ENCODE peak calls at places on chromosomes 3 and 15, in eight cellular contexts. S, I, G, N, E, T, W and P are unnamed samples.

GRCh38 chr15:55183679-55184078 is 13.1 kb downstream of the RSL24D1 start:
- DNase-seq in S (peak; percentile 55), I (no peak), G (no peak), N (no peak), E (no peak), T (no peak), W (no peak), P (no peak)

GRCh38 chr3:64242435-64242834 is 17.2 kb upstream of the PRICKLE2 start:
- DNase-seq in S (no peak), I (peak; percentile 7), G (no peak), N (no peak), E (no peak), T (no peak), W (no peak), P (no peak)

GRCh38 chr3:87333393-87333892 is 57.1 kb upstream of the POU1F1 start:
- DNase-seq in S (peak; percentile 99), I (peak; percentile 83), G (peak; percentile 64), N (no peak), E (no peak), T (no peak), W (no peak), P (no peak)

GRCh38 chr3:11495948-11496557 is 147.7 kb downstream of the VGLL4 start:
- DNase-seq in S (no peak), I (no peak), G (no peak), N (peak; percentile 82), E (no peak), T (no peak), W (no peak), P (no peak)

GRCh38 chr3:52554026-52554755 is 17.8 kb downstream of the UQCC5 start:
- DNase-seq in S (no peak), I (no peak), G (no peak), N (no peak), E (no peak), T (no peak), W (no peak), P (no peak)

GRCh38 chr3:196989721-196990262 is 21.2 kb upstream of the PIGZ start:
- DNase-seq in S (peak; percentile 39), I (peak; percentile 42), G (no peak), N (no peak), E (no peak), T (no peak), W (no peak), P (no peak)

GRCh38 chr3:196414469-196414868 is 17.8 kb downstream of the UBXN7 start:
- DNase-seq in S (peak; percentile 18), I (peak; percentile 15), G (no peak), N (no peak), E (no peak), T (no peak), W (no peak), P (no peak)

GRCh38 chr3:179330438-179330837 is 7.6 kb downstream of the ZNF639 start:
- DNase-seq in S (no peak), I (no peak), G (no peak), N (no peak), E (no peak), T (no peak), W (no peak), P (no peak)

GRCh38 chr3:17094551-17094950 is 209.8 kb downstream of the PLCL2 start:
- DNase-seq in S (no peak), I (no peak), G (no peak), N (peak; percentile 64), E (no peak), T (no peak), W (no peak), P (no peak)

GRCh38 chr3:47283596-47284364 is 1.0 kb downstream of the KLHL18 start:
- DNase-seq in S (peak; percentile 17), I (no peak), G (peak; percentile 7), N (peak; percentile 50), E (peak; percentile 52), T (no peak), W (peak; percentile 20), P (no peak)

GRCh38 chr15:101305820-101306255 is 10.8 kb upstream of the SNRPA1 start:
- DNase-seq in S (no peak), I (no peak), G (no peak), N (no peak), E (no peak), T (no peak), W (peak; percentile 3), P (no peak)

GRCh38 chr15:31456329-31457060 is 129.9 kb downstream of the KLF13 start:
- DNase-seq in S (no peak), I (no peak), G (no peak), N (no peak), E (no peak), T (no peak), W (no peak), P (no peak)

GRCh38 chr3:172159962-172160538 is 120.7 kb downstream of the FNDC3B start:
- DNase-seq in S (no peak), I (no peak), G (no peak), N (peak; percentile 62), E (no peak), T (no peak), W (no peak), P (no peak)

GRCh38 chr15:93929375-93930094 is 301.8 kb upstream of the MCTP2 start:
- DNase-seq in S (no peak), I (no peak), G (peak; percentile 78), N (peak; percentile 14), E (no peak), T (no peak), W (peak; percentile 14), P (no peak)

DNA sequence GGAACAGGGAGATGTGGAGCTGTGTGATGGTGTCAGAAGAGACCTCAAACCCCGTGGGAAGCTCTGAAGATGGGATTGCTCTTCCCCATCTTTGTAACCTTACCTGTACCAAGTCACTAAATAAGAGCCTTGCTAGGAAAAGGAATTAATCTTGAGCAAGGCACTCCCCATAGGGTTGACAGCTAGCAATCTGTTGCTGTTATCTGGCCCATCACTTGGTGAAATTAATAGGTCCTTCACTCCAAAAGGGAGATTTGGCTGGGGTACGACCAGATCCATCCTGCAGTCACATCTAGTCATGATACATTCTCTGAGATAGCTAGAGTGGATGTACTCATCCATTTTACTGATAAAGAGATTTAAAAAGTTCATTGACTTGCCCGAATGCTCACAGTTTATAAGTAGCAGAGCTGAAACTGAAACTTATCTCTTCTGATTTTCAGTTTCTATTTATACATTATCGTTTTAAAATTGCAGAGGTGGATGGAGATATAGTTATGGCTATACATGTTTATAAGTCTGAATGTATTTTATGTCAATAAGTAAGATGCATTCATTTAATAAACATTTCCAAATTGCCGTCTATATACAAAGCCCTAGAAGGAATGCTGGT is 299.1 kb upstream of the MCTP2 start:
- DNase-seq in S (no peak), I (no peak), G (no peak), N (no peak), E (no peak), T (no peak), W (no peak), P (no peak)
- H3K27ac ChIP-seq in S (no peak overlapping the region), I (no peak overlapping the region), G (no peak overlapping the region), N (no peak overlapping the region), E (no peak overlapping the region), T (no peak overlapping the region), W (no peak overlapping the region), P (no peak overlapping the region)

DNA sequence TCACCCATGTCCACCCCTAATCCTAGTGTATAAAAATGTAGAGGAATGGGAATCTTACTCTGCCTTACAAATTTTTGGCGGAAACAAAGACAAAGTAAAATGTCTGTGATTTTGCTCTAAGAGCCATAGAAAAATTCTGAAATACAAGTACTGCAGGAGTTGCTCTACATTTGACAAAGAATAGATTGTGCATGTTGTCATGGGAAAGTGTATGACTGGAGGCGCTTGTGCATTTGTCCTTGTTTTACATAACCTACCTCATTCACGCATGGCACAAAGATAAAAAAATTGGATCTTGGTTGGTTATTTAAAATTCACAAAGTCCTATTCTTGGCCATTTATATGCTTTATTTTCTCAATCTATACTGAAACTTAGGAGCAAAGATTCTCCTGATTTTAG is 2.0 kb upstream of the TUSC7 start:
- DNase-seq in S (no peak), I (no peak), G (no peak), N (no peak), E (no peak), T (no peak), W (no peak), P (no peak)
- H3K27ac ChIP-seq in S (no peak overlapping the region), I (no peak overlapping the region), G (no peak overlapping the region), N (no peak overlapping the region), E (no peak overlapping the region), T (no peak overlapping the region), W (no peak overlapping the region), P (no peak overlapping the region)

GRCh38 chr3:105521803-105522202 is 155.1 kb downstream of the ALCAM start:
- DNase-seq in S (no peak), I (no peak), G (no peak), N (no peak), E (no peak), T (no peak), W (no peak), P (no peak)
- H3K27ac ChIP-seq in S (no peak overlapping the region), I (no peak overlapping the region), G (no peak overlapping the region), N (no peak overlapping the region), E (no peak overlapping the region), T (no peak overlapping the region), W (no peak overlapping the region), P (no peak overlapping the region)

DNA sequence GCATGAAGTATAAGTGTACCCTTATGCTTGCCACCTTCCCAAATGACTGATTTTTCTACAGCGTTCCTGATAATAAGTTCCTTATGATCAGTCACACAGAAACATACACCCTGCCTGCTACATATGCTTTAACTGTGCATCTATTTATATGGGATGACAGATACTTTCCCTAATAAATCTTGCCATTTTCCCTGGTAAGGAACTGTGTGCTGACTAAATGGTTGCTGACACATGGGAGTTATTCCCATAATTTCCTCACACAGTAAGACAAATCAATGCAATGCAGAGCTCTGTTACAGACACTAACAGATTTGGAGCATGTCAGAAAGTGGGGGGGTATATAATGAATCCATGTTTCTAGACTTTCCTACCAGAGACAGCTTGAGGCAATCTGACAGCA is 87.0 kb upstream of the TCF12 start:
- DNase-seq in S (no peak), I (no peak), G (no peak), N (no peak), E (no peak), T (no peak), W (no peak), P (no peak)
- H3K27ac ChIP-seq in S (no peak overlapping the region), I (no peak overlapping the region), G (no peak overlapping the region), N (no peak overlapping the region), E (no peak overlapping the region), T (no peak overlapping the region), W (peak overlapping the region; percentile 30), P (no peak overlapping the region)